ENCODE peak calls at places on chromosome 2, in seven cellular contexts. M is Peyer's patch; E is psoas muscle; H is fibroblast of pulmonary artery; L is dorsolateral prefrontal cortex; X is CD4-positive, alpha-beta T cell; B is lower lobe of right lung. W is an unnamed sample.

GRCh38 chr2:230172156-230172555 is 47.6 kb downstream of the SP110 start:
- DNase-seq in B (no peak), H (no peak), X (no peak), M (no peak), L (no peak), E (no peak), W (no peak)

GRCh38 chr2:201358684-201359083 is 1.5 kb upstream of the FLACC1 start:
- DNase-seq in X (no peak), L (no peak), E (no peak), M (no peak), H (peak; percentile 59), B (no peak), W (no peak)

GRCh38 chr2:207473203-207473865 is 56.4 kb upstream of the CREB1 start:
- DNase-seq in X (peak; percentile 12), B (no peak), E (no peak), L (peak; percentile 56), M (no peak), H (peak; percentile 92), W (no peak)

GRCh38 chr2:21331625-21332370 is 208.0 kb downstream of the TDRD15 start:
- DNase-seq in L (no peak), X (no peak), B (no peak), E (no peak), M (no peak), H (no peak), W (no peak)

GRCh38 chr2:26571316-26571715 is 69.8 kb downstream of the CIB4 start:
- DNase-seq in H (no peak), B (no peak), E (no peak), M (no peak), X (no peak), L (no peak), W (peak; percentile 10)

GRCh38 chr2:102094917-102095316 is 47.6 kb upstream of the IL1R1 start:
- DNase-seq in E (peak; percentile 50), H (peak; percentile 88), X (no peak), B (no peak), L (no peak), M (peak; percentile 66), W (peak; percentile 87)

GRCh38 chr2:20677301-20678176 is 10.6 kb downstream of the GDF7 start:
- DNase-seq in H (no peak), M (no peak), X (no peak), B (no peak), L (no peak), E (no peak), W (no peak)

GRCh38 chr2:136141510-136142154 is 23.7 kb upstream of the CXCR4 start:
- DNase-seq in B (no peak), H (no peak), X (no peak), M (no peak), E (no peak), L (no peak), W (no peak)

GRCh38 chr2:27051902-27052645 is 606 bp downstream of the AGBL5 start:
- DNase-seq in M (peak; percentile 67), B (peak; percentile 72), E (peak; percentile 51), L (peak; percentile 37), X (no peak), H (no peak), W (no peak)

GRCh38 chr2:70977605-70978205 is 725 bp upstream of the ANKRD53 start:
- DNase-seq in X (no peak), E (no peak), M (peak; percentile 78), B (no peak), L (no peak), H (peak; percentile 94), W (no peak)

GRCh38 chr2:152648336-152648735 is 68.9 kb downstream of the PRPF40A start:
- DNase-seq in L (no peak), X (no peak), E (no peak), H (peak; percentile 31), B (no peak), M (no peak), W (no peak)

GRCh38 chr2:197205590-197206215 is 104.9 kb downstream of the ANKRD44 start:
- DNase-seq in M (peak; percentile 77), B (no peak), L (no peak), H (no peak), X (peak; percentile 62), E (no peak), W (peak; percentile 61)

GRCh38 chr2:26363323-26363722 is 16.7 kb upstream of the ADGRF3 start:
- DNase-seq in B (no peak), X (no peak), H (no peak), E (no peak), M (no peak), L (no peak), W (no peak)

GRCh38 chr2:9310390-9310789 is 103.8 kb downstream of the ASAP2 start:
- DNase-seq in H (peak; percentile 82), E (peak; percentile 60), B (no peak), X (no peak), M (peak; percentile 63), L (no peak), W (no peak)

GRCh38 chr2:110853516-110853915 is 121.1 kb downstream of the ACOXL start:
- DNase-seq in M (peak; percentile 78), H (peak; percentile 16), X (peak; percentile 35), E (no peak), B (no peak), L (no peak), W (no peak)

GRCh38 chr2:131154071-131154531 is 49.0 kb downstream of the PLEKHB2 start:
- DNase-seq in H (peak; percentile 62), M (peak; percentile 75), E (peak; percentile 34), X (peak; percentile 54), L (peak; percentile 60), B (peak; percentile 69), W (peak; percentile 58)

GRCh38 chr2:219836647-219837177 is 209.3 kb downstream of the SLC4A3 start:
- DNase-seq in M (no peak), L (no peak), X (no peak), E (no peak), H (peak; percentile 34), B (no peak), W (no peak)
- TF ChIP-seq CTCF in M (peak; percentile 4), L (peak; percentile 36), X (no peak), E (peak; percentile 35), H (peak; percentile 45), B (no peak), W (no peak)

GRCh38 chr2:233915133-233915532 is 2.0 kb upstream of the TRPM8 start:
- DNase-seq in X (no peak), M (no peak), L (no peak), H (peak; percentile 8), E (no peak), B (no peak), W (no peak)
- TF ChIP-seq CTCF in X (no peak), M (peak; percentile 36), L (no peak), H (peak; percentile 30), E (no peak), B (no peak), W (no peak)

GRCh38 chr2:122167561-122167960 is 412.1 kb downstream of the TSN start:
- DNase-seq in E (no peak), M (no peak), X (no peak), B (no peak), L (no peak), H (no peak), W (no peak)

GRCh38 chr2:122166820-122167219 is 411.4 kb downstream of the TSN start:
- DNase-seq in E (no peak), X (no peak), L (no peak), B (no peak), H (no peak), M (no peak), W (no peak)

GRCh38 chr2:122172812-122173211 is 417.4 kb downstream of the TSN start:
- DNase-seq in X (no peak), M (no peak), B (no peak), H (no peak), E (no peak), L (no peak), W (no peak)

GRCh38 chr2:122164964-122165363 is 409.5 kb downstream of the TSN start:
- DNase-seq in L (no peak), M (no peak), E (no peak), B (no peak), H (no peak), X (no peak), W (no peak)

DNA sequence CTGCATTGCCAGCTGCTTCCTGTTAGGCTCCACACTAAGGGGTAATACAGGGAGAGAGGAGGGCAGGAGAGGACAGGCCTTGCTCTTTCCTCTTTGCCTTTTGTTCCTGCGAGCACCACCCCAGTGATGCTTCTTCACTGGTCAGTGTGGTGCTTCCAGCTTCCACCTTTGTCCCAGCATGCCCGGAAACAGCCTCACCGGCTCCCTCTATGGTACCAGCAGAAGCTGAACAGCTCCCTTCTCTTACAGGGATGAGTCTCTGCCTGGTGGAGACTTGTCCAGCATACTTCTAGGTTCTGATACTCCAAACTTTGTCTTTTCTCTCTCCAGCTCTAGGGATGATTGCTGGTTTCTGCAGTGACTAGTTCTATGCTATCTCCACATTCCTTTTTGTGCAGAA is 413.3 kb downstream of the TSN start:
- DNase-seq in H (peak; percentile 11), M (no peak), B (no peak), E (no peak), L (no peak), X (no peak), W (no peak)
- TF ChIP-seq CTCF in H (peak; percentile 27), M (no peak), B (no peak), E (no peak), L (no peak), X (no peak), W (no peak)

GRCh38 chr2:218569038-218569431 is 396 bp downstream of the CNOT9 start:
- DNase-seq in X (peak; percentile 18), M (peak; percentile 70), E (peak; percentile 41), B (peak; percentile 61), L (no peak), H (peak; percentile 61), W (no peak)

GRCh38 chr2:218569661-218570500 is 1.2 kb downstream of the CNOT9 start:
- DNase-seq in H (peak; percentile 76), E (no peak), B (no peak), M (peak; percentile 49), L (no peak), X (no peak), W (no peak)

GRCh38 chr2:218566296-218566695 is 1.9 kb downstream of the USP37 start:
- DNase-seq in X (no peak), M (no peak), L (no peak), E (no peak), H (no peak), B (no peak), W (no peak)

GRCh38 chr2:218567797-218568189 is 358 bp downstream of the USP37 start:
- DNase-seq in B (no peak), M (no peak), H (no peak), X (peak; percentile 62), L (no peak), E (no peak), W (no peak)

DNA sequence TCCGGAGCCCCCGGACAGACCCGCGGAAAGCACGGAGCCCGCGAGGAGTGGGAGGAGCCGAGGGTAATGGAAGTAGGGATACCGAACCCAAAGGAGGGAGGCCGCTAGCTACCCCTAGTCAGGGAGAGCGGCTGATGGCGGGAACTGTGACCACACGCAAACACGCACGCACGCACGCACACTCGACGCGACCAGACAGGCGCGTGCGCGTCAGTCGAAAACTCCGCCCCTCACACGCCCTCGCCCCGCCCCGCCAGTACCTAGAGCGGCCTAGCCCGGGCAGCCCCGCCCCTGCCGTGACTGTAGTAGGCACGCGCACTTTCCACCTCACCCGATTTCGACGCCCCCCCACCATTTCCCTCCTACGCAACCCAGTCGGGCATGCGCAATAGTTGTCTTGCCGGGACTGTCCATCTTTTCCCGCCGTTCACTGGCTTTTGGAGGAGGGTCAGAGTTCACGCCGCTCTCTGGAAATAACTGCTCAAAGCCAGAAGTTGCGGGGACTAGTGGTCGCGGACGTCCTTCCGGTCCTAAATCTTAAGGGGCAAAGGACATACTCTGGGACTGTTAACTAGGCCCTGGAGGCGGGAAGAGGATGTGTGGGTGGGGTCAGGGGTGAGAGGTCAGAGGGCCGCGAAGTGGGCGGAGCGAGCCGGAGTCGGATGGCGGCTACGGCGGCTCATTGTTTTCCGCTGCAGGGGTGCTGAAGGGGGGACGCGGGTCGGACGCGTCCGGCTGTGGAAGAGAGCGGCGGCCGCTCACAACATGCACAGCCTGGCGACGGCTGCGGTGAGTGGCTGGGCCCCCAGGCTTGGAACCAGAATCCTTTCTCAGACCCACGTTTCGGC is at the start of the genes CNOT9 and USP37:
- DNase-seq in E (peak; percentile 100), H (peak; percentile 99), M (peak; percentile 100), L (peak; percentile 99), X (peak; percentile 100), B (peak; percentile 100), W (peak; percentile 99)
- TF ChIP-seq CTCF in E (no peak), H (no peak), M (peak; percentile 36), L (peak; percentile 13), X (no peak), B (no peak), W (no peak)